ENCODE peak calls at places on chromosomes 13 and 19, in five cellular contexts. F, B, G, M and R are unnamed samples.

GRCh38 chr19:55383789-55384575 is at the start of gene TMEM238:
- DNase-seq in G (peak; percentile 39), M (peak; percentile 53), B (peak; percentile 75), F (peak; percentile 20), R (peak; percentile 45)

GRCh38 chr13:48304132-48304876 is 753 bp downstream of the RB1 start:
- DNase-seq in M (peak; percentile 47), B (peak; percentile 63), G (peak; percentile 49), F (no peak), R (peak; percentile 64)

GRCh38 chr13:37488682-37489081 is 109.9 kb downstream of the POSTN start:
- DNase-seq in M (no peak), G (no peak), B (peak; percentile 25), F (no peak), R (no peak)

GRCh38 chr13:40812102-40812501 is 22.7 kb downstream of the SLC25A15 start:
- DNase-seq in M (no peak), B (no peak), F (no peak), G (no peak), R (no peak)

GRCh38 chr19:11091343-11092153 is 2.3 kb downstream of the LDLR start:
- DNase-seq in F (peak; percentile 74), M (peak; percentile 57), B (peak; percentile 97), G (peak; percentile 66), R (peak; percentile 69)

GRCh38 chr19:42272989-42273406 is 3.9 kb downstream of the CIC start:
- DNase-seq in M (no peak), B (no peak), F (no peak), G (no peak), R (no peak)

GRCh38 chr13:84672616-84673015 is 790.3 kb upstream of the SLITRK1 start:
- DNase-seq in B (no peak), M (no peak), G (no peak), F (no peak), R (no peak)

GRCh38 chr19:54248016-54248601 is 5.5 kb upstream of the LILRA6 start:
- DNase-seq in G (peak; percentile 33), F (no peak), B (peak; percentile 37), M (peak; percentile 45), R (no peak)

GRCh38 chr13:32903720-32904119 is 112.5 kb upstream of the KL start:
- DNase-seq in B (no peak), M (peak; percentile 30), G (no peak), F (no peak), R (no peak)

GRCh38 chr19:39413269-39413902 is 917 bp downstream of the PLEKHG2 start:
- DNase-seq in B (peak; percentile 80), M (peak; percentile 90), G (peak; percentile 87), F (no peak), R (peak; percentile 48)

GRCh38 chr13:27442071-27442647 is 8.2 kb downstream of the MTIF3 start:
- DNase-seq in B (no peak), G (no peak), F (peak; percentile 33), M (no peak), R (no peak)

GRCh38 chr19:7596191-7596937 is 701 bp downstream of the CAMSAP3 start:
- DNase-seq in M (no peak), F (no peak), B (no peak), G (no peak), R (no peak)

GRCh38 chr19:29760752-29761502 is 45.9 kb upstream of the C19orf12 start:
- DNase-seq in M (no peak), F (no peak), G (no peak), B (no peak), R (no peak)

GRCh38 chr13:28475916-28476725 is 18.8 kb downstream of the FLT1 start:
- DNase-seq in F (no peak), M (no peak), B (peak; percentile 94), G (no peak), R (no peak)

DNA sequence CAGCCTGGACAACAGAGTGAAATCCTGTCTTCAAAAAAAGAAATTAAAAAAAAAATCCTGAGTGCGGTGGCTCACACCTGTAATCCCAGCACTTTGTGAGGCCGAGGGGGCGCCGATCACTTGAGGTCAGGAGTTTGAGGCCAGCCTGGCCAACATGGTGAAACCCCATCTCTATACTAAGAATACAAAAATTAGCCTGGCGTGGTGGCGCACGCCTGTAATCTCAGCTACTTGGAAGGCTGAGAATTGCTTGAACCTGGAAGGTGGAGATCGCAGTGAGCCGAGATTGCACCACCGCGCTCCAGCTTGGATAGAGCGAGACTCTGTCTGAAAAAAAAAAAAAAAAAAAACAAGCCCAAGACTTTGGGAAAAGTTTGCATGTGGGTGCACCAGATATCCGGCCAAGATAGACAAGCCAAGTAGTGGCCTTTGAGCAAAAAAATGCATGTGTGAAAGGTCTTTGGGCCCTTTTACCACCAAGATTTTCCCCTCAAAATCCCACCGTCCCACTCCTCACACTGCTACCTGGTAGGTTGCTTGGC is 5.7 kb downstream of the DNAJB1 start:
- DNase-seq in G (no peak), B (no peak), M (no peak), F (no peak), R (no peak)
- H3K4me1 ChIP-seq in G (peaks cover 46% of the 10 kb centered on the region), B (peaks cover 14% of the 10 kb centered on the region), M (peaks cover 57% of the 10 kb centered on the region), F (peaks cover 22% of the 10 kb centered on the region), R (peaks cover 36% of the 10 kb centered on the region)

GRCh38 chr13:80337706-80338105 is 3.2 kb downstream of the SPRY2 start:
- DNase-seq in F (no peak), M (no peak), G (no peak), B (peak; percentile 42), R (no peak)
- H3K4me3 ChIP-seq in F (no peak overlapping the region), M (peak overlapping the region; percentile 92), G (peak overlapping the region; percentile 84), B (peak overlapping the region; percentile 98), R (no peak overlapping the region)

GRCh38 chr13:109779074-109779473 is 7.3 kb downstream of the IRS2 start:
- DNase-seq in B (no peak), G (no peak), F (peak; percentile 59), M (no peak), R (peak; percentile 91)

GRCh38 chr13:109776575-109776974 is 9.8 kb downstream of the IRS2 start:
- DNase-seq in G (no peak), M (no peak), F (no peak), B (no peak), R (no peak)

GRCh38 chr13:109780880-109781383 is 5.5 kb downstream of the IRS2 start:
- DNase-seq in M (no peak), G (no peak), B (no peak), F (no peak), R (no peak)

GRCh38 chr13:109779876-109780516 is 6.4 kb downstream of the IRS2 start:
- DNase-seq in G (no peak), M (no peak), F (no peak), B (no peak), R (no peak)

DNA sequence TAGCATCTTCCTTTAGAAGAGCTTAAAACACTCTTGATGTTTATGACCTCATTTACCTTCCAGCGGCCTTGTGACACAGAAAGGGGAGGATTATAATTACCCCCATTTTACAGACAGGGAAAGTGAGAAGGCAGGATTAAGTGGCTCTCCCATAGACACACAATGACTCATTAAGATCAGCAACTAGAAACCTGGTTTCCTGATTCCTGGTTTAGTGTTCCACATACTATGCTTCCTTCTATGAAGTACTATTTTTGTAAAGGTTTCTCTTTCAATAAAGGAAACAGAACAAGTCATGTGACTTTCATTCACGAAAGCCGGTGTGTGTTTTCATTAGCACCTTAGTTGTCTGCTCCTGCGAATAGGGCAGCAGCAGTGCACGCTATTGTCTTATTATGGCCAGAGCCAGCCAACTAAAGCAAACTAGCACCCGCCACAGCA is 8.3 kb downstream of the IRS2 start:
- DNase-seq in F (no peak), G (no peak), B (no peak), M (no peak), R (peak; percentile 53)
- H3K4me1 ChIP-seq in F (peaks cover 36% of the 10 kb centered on the region), G (peaks cover 66% of the 10 kb centered on the region), B (peaks cover 24% of the 10 kb centered on the region), M (peaks cover 64% of the 10 kb centered on the region), R (peaks cover 47% of the 10 kb centered on the region)

GRCh38 chr19:48613024-48613851 is 1.6 kb downstream of the FAM83E start:
- DNase-seq in B (no peak), F (no peak), G (no peak), M (no peak), R (no peak)
- H3K4me3 ChIP-seq in B (no peak overlapping the region), F (no peak overlapping the region), G (no peak overlapping the region), M (no peak overlapping the region), R (no peak overlapping the region)

DNA sequence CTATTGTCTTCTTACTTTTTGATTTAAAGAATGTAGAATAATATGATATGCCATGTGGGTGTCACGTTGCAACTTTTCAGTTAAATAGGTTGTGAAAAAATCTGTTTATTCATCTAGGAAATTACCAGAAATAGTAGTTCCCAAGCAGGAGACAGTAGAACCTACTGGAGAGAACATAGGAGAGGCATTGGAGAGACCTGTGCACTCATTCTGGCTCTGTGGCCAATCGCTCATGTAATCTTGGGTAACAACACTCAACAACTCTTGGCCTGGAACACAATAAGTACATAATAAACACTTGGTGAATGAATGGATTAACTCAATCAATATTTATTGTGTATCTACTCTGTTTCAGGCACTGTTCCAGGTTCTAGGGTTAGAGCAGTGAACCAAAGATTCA is 35.3 kb downstream of the EDNRB start:
- DNase-seq in F (no peak), M (no peak), G (no peak), B (no peak), R (no peak)
- H3K4me1 ChIP-seq in F (no peaks in the 10 kb centered on the region), M (no peaks in the 10 kb centered on the region), G (no peaks in the 10 kb centered on the region), B (peaks cover 23% of the 10 kb centered on the region), R (no peaks in the 10 kb centered on the region)

DNA sequence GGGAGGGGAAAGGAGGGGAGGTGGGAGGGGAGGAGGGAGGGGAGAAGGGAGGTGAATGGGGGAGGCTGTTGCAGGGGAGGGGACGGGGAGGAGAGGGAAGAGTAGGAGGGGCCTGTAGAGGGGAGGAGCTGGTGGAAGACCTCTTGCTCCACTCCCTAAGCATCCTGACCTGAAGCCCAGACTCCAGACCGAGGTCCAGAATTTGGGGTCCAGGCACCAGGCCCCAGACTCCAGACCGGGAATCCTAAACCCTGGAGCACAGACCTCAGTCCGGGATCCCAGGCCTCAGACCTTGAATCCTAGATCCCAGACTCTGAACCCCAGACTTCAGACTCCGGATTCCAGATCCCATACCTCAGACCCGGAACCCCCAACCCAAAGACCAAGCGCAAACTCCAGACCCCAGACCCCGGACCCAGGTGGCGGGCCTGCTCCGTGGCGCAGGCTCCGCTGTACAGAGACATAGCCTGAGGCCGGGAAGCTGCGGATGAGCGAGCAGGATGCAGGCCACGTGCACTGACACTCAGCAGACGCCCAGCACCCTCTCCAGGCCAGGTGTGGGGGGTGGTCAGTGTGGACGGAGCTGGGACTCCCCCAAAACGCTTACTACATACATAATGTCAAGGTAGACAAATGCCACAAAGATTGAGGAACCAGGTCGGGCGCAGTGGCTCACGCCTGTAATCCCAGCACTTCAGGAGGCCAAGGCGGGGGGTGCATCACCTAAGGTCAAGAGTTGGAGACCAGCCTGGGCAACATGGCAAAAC is 710 bp upstream of the BTBD2 start:
- DNase-seq in M (peak; percentile 85), B (peak; percentile 90), F (no peak), G (peak; percentile 85), R (peak; percentile 50)
- H3K4me3 ChIP-seq in M (peak overlapping the region; percentile 39), B (peak overlapping the region; percentile 3), F (no peak overlapping the region), G (no peak overlapping the region), R (peak overlapping the region; percentile 26)

GRCh38 chr19:4649392-4650094 is 10.2 kb downstream of the TNFAIP8L1 start:
- DNase-seq in F (no peak), B (no peak), M (no peak), G (no peak), R (no peak)

GRCh38 chr19:4653793-4654436 is 14.6 kb downstream of the TNFAIP8L1 start:
- DNase-seq in B (no peak), F (no peak), G (no peak), M (no peak), R (no peak)

GRCh38 chr19:4654437-4655361 is 15.4 kb downstream of the TNFAIP8L1 start:
- DNase-seq in B (no peak), M (no peak), G (no peak), F (no peak), R (no peak)

GRCh38 chr19:4650159-4650558 is 10.8 kb downstream of the TNFAIP8L1 start:
- DNase-seq in G (no peak), M (no peak), B (no peak), F (no peak), R (no peak)

GRCh38 chr19:4652075-4652474 is 12.8 kb downstream of the TNFAIP8L1 start:
- DNase-seq in M (no peak), G (no peak), F (no peak), B (no peak), R (no peak)
- H3K4me1 ChIP-seq in M (peaks cover 40% of the 10 kb centered on the region), G (peaks cover 39% of the 10 kb centered on the region), F (no peaks in the 10 kb centered on the region), B (peaks cover 6% of the 10 kb centered on the region), R (no peaks in the 10 kb centered on the region)

GRCh38 chr19:36257512-36257876 is 42.6 kb downstream of the ZNF146 start:
- DNase-seq in M (peak; percentile 31), F (no peak), G (no peak), B (peak; percentile 12), R (no peak)
- H3K4me3 ChIP-seq in M (peak overlapping the region; percentile 64), F (no peak overlapping the region), G (peak overlapping the region; percentile 52), B (no peak overlapping the region), R (no peak overlapping the region)